ENCODE peak calls at places on chromosomes 5 and 9, in four cellular contexts. D, V, M and B are unnamed samples.
A peak's percentile ranks its signal among the peaks of the same experiment; 100 is the strongest.

GRCh38 chr5:131825404-131826013 is 28.7 kb upstream of the FNIP1 start:
- DNase-seq in D (no peak), V (no peak), M (no peak), B (no peak)

GRCh38 chr5:179060116-179061008 is at the start of gene ZNF354C:
- DNase-seq in D (peak; percentile 95), V (no peak), M (peak; percentile 87), B (peak; percentile 89)

GRCh38 chr9:93114169-93114983 is 18.4 kb downstream of the CARD19 start:
- DNase-seq in D (no peak), V (no peak), M (no peak), B (no peak)

GRCh38 chr5:55577353-55578060 is 42.7 kb upstream of the PLPP1 start:
- DNase-seq in D (no peak), V (no peak), M (no peak), B (no peak)

GRCh38 chr5:5270958-5271605 is 131.0 kb downstream of the ADAMTS16 start:
- DNase-seq in D (peak; percentile 88), V (peak; percentile 57), M (peak; percentile 40), B (peak; percentile 46)

GRCh38 chr5:72439192-72439591 is 68.0 kb downstream of the ZNF366 start:
- DNase-seq in D (no peak), V (no peak), M (no peak), B (no peak)

GRCh38 chr5:154893381-154893780 is 35.0 kb downstream of the CNOT8 start:
- DNase-seq in D (no peak), V (no peak), M (no peak), B (no peak)

GRCh38 chr9:137454145-137454505 is 5.0 kb downstream of the NSMF start:
- DNase-seq in D (peak; percentile 79), V (no peak), M (no peak), B (peak; percentile 80)

GRCh38 chr5:37717613-37718431 is 122.0 kb downstream of the GDNF start:
- DNase-seq in D (peak; percentile 26), V (no peak), M (peak; percentile 88), B (peak; percentile 87)

GRCh38 chr5:179828756-179829421 is 8.2 kb downstream of the SQSTM1 start:
- DNase-seq in D (no peak), V (no peak), M (no peak), B (no peak)

GRCh38 chr5:82106207-82106606 is 134.4 kb downstream of the ATG10 start:
- DNase-seq in D (no peak), V (no peak), M (peak; percentile 32), B (no peak)

GRCh38 chr9:86407022-86407421 is 52.8 kb upstream of the TUT7 start:
- DNase-seq in D (no peak), V (no peak), M (peak; percentile 75), B (no peak)

GRCh38 chr9:127878652-127879377 is 1.3 kb upstream of the AK1 start:
- DNase-seq in D (no peak), V (no peak), M (no peak), B (no peak)

GRCh38 chr9:128164332-128164885 is 4.3 kb downstream of the BBLN start:
- DNase-seq in D (no peak), V (no peak), M (peak; percentile 39), B (no peak)

DNA sequence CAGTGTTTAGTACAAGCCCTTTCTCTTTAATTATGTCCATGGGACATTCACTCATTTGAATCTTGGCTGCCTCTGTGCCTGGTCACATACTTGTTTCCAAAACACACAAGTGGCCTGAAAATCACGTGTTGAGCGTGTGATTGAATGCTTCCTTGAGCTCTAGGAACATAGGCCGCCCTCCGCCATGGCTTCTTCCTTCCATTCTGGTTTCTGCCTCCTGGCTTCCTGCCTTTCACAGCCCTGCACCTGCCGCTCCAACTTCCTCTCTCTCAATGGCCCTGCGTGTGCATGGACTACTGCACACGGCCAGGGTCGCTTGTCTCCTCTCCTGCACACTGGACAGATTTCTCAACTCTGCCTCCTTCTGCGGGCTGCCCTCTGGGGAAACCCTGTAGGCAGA is 111.1 kb upstream of the RETREG1 start:
- DNase-seq in D (no peak), V (no peak), M (no peak), B (peak; percentile 68)
- H3K27ac ChIP-seq in D (no peak overlapping the region), V (no peak overlapping the region), M (no peak overlapping the region), B (no peak overlapping the region)

GRCh38 chr5:54040773-54041172 is 269.6 kb downstream of the ARL15 start:
- DNase-seq in D (no peak), V (no peak), M (no peak), B (no peak)

GRCh38 chr5:54040018-54040417 is 270.4 kb downstream of the ARL15 start:
- DNase-seq in D (no peak), V (no peak), M (no peak), B (no peak)

DNA sequence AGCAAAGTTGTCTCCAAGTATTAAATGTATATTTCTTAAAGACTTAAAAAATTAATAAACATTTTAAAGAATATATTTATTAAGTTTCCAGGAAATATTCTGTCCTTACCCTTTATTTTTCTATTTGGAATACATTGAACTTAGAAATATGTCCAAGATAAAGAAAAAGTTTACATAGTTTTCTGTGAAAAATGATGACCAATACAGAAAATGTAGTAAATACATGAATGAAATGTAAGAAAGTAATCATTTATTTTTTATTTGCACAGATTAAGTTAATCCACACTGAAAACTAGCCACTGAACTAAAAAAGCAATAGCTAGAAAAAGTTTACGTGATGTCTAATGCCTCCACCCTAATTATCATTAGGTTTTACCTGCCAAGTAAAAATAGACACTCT is 273.2 kb downstream of the ARL15 start:
- DNase-seq in D (no peak), V (no peak), M (no peak), B (no peak)
- H3K9ac ChIP-seq in D (no peak overlapping the region), V (no peak overlapping the region), M (no peak overlapping the region), B (no peak overlapping the region)

DNA sequence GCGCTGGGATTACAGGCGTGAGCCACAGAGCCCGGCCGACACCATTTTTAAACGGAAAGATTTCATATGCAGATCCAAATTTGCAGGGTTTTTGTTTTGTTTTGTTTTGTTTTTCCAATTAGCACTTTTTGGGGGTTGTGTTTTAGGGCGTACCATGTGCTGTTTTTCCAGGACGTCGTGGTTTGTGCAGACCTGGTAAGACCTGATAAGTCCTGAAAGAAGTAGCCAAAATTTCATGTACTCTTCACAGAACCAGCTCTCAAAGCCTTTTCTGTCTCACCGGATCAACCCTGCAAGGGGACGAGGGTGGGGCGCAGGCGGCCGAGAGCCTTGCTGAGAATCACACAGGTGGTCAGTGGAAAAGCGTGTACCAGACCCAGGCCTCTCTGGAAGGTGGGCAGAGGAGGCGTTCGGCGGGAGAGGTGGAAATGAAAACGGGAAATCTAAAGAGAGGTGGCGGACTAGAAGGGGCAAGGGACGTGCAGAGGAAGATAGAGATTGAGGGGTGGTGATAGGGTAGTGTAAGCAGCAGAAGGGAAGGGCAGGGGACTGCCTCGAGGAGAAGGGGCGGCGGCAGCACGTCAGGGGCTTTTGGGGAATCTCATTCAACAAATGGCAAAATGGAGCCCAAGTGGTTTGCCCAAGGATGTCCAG is 1.2 kb upstream of the FAF2 start:
- DNase-seq in D (no peak), V (no peak), M (no peak), B (peak; percentile 39)
- H3K4me3 ChIP-seq in D (peak overlapping the region; percentile 93), V (peak overlapping the region; percentile 96), M (peak overlapping the region; percentile 63), B (peak overlapping the region; percentile 89)

DNA sequence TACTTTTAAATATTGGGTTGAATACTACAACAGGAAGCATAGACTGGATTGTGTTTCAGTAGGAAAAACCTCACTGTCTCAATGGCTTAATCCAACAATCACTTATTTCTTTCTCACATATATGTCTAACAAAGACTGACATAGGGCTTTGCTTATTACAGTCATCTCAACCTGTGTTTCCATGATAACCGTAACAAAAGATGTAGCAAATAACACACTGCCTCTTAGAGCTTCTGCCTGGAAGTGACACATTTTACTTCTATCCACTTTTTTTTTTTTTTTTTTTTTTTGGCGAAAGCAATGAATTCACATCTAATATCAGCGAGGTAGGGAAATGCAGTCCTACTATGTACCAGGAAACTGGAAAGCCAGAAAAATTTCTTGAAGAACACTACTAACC is 204.9 kb upstream of the CDKN2B start:
- DNase-seq in D (no peak), V (no peak), M (no peak), B (no peak)
- H3K27ac ChIP-seq in D (no peak overlapping the region), V (no peak overlapping the region), M (no peak overlapping the region), B (no peak overlapping the region)

DNA sequence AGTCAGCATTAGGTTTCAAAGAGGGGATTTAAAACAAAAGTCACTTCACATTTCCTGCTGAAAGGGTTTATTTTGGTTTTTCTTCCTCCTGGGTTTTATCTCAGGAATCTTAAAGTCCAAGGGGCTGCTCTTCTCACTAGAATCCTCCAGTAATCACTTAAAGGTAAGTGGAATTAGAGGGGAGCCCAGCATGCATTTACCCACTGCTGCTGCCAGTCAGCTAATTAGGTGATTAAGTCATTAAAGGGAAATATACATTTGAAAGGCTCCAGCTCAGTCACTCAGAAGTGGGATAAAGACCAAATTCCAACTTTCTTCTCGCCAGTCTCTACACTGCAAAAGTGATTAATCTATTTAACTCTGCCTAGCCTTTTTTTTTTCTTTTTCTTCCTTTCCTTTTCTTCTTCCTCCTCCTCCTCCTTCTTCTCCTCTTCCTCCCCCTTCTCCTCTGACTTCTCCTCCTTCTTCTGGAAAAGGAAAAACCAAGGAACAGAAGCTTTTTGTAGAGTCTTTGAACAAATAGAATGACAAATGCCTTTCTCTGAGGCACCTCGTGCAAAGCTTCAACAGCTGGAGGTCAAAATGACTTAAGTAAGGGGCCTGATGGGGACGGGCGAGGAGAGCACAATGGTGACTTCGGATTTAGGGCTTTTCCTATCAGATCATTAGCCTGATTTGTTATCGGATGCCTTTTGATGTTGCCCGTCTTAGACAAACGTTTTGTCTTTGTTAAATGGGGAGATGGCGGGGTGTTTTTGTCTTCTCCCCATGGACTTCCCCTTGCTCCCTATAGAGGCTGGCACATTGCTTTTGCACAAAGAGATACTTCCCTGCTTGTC is 617.6 kb downstream of the IRX1 start:
- DNase-seq in D (no peak), V (no peak), M (no peak), B (no peak)
- H3K9ac ChIP-seq in D (no peak overlapping the region), V (no peak overlapping the region), M (no peak overlapping the region), B (no peak overlapping the region)

GRCh38 chr9:35684921-35685320 is 4.8 kb downstream of the TPM2 start:
- DNase-seq in D (no peak), V (no peak), M (no peak), B (no peak)
- H3K4me3 ChIP-seq in D (no peak overlapping the region), V (no peak overlapping the region), M (no peak overlapping the region), B (no peak overlapping the region)

DNA sequence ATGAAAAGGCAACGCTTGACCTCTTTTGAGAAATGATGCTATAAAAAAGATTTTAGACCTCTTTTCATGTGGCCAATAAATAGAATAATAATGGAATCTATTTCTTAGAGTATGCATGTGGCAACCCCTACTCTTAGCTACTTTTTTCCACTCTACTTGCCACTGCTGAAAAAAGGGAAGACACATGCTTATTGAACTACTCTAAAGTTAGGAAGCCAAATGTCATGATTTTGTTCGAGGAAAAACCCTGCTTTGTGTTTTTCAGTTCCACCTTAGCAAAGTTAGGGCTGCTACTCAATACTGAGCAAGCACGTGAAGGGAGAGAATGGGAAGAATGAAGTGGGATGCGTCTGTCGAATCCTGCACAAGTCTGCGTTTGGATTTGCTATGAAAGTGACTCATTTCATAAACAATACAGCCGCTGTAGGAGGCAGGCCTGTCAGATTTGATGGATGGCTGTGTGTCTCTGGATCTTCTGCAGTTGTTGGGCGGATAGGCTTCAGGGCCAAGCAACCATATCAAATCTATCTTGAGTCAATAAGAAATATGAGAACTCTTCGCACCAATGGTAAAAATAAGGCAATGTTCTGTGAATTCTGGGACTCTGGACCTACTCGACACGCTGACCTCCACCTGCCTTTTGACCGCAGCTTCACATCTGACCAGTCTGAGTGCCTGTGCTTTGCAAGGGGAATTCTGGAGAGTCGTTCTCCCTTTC is 333.6 kb downstream of the PIK3R1 start:
- DNase-seq in D (no peak), V (no peak), M (peak; percentile 92), B (no peak)
- H3K27ac ChIP-seq in D (no peak overlapping the region), V (no peak overlapping the region), M (peak overlapping the region; percentile 36), B (no peak overlapping the region)

GRCh38 chr5:141258464-141258863 is 13.3 kb downstream of the PCDHB15 start:
- DNase-seq in D (no peak), V (no peak), M (no peak), B (no peak)
- H3K9ac ChIP-seq in D (no peak overlapping the region), V (no peak overlapping the region), M (no peak overlapping the region), B (no peak overlapping the region)